ENCODE peak calls at places on chromosomes 11 and 22, in five cellular contexts. U, T, J, I and E are unnamed samples.

GRCh38 chr11:62574363-62575057 is 819 bp upstream of the EEF1G start:
- DNase-seq in U (no peak), T (no peak), J (peak; percentile 41), I (peak; percentile 54), E (peak; percentile 51)

GRCh38 chr11:57203359-57203758 is 21.6 kb downstream of the LRRC55 start:
- DNase-seq in U (no peak), T (no peak), J (peak; percentile 36), I (no peak), E (no peak)

GRCh38 chr11:76371170-76371569 is 9.8 kb downstream of the THAP12 start:
- DNase-seq in U (no peak), T (peak; percentile 66), J (no peak), I (no peak), E (peak; percentile 44)

GRCh38 chr22:43148581-43148980 is 2.8 kb upstream of the TSPO start:
- DNase-seq in U (no peak), T (no peak), J (peak; percentile 56), I (no peak), E (no peak)

GRCh38 chr11:90204832-90205646 is 17.8 kb downstream of the CHORDC1 start:
- DNase-seq in U (peak; percentile 52), T (peak; percentile 23), J (no peak), I (no peak), E (peak; percentile 81)

GRCh38 chr22:46549565-46549840 is 12.1 kb upstream of the CELSR1 start:
- DNase-seq in U (no peak), T (no peak), J (no peak), I (no peak), E (no peak)

GRCh38 chr11:11570823-11571222 is 51.0 kb downstream of the GALNT18 start:
- DNase-seq in U (no peak), T (no peak), J (no peak), I (no peak), E (no peak)

GRCh38 chr22:35329114-35329847 is 29.6 kb downstream of the TOM1 start:
- DNase-seq in U (no peak), T (no peak), J (no peak), I (no peak), E (no peak)

GRCh38 chr11:111391328-111392124 is 12.5 kb upstream of the POU2AF1 start:
- DNase-seq in U (no peak), T (no peak), J (no peak), I (no peak), E (no peak)
- H3K4me3 ChIP-seq in U (no peak overlapping the region), T (no peak overlapping the region), J (no peak overlapping the region), I (no peak overlapping the region), E (no peak overlapping the region)

GRCh38 chr11:117171007-117171647 is 7.4 kb upstream of the SIDT2 start:
- DNase-seq in U (no peak), T (no peak), J (no peak), I (no peak), E (no peak)
- H3K27ac ChIP-seq in U (peak overlapping the region; percentile 67), T (peak overlapping the region; percentile 39), J (peak overlapping the region; percentile 30), I (peak overlapping the region; percentile 4), E (no peak overlapping the region)

DNA sequence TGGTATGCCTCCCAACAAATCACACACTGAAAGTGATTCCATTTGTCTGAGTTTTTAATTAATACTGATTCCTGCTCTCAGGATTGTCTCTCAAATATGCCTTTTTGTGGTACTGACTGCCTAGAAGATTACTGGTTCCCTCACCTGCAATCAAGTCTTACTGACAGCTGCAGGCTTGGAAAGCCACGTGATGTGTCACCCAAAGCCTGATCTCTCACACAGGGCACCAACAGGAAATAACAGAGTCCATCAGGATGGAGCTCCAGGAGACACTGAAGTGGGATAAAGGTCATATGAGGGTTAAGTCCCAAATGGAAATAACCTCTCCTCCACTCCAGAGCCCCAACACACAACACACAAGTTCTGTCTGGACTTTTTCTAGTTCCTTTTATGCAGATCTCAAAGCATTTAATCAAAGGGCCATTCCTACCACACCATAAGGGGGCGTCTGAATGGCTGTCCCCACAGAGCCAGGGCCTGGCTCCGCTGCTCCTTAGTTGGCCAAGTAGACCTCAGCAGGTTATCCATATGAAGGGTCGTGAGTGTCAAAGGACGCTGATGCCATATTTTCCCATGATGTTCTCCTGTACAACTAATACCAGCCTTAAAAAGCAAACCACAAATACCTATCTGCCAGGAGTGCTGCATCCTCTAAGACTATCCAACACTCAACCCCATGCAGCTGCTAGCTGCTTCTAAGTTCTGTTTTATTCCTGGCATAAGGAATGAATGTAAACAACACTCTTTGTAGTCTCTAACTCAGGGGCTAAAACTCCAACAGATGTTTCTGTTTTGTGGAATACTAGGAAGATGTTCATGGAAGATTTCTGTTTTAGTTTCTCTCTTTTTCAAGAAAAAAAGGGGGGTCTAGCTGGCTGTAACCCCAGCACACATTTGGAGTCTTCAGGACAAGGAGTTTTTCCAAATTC is 13.0 kb downstream of the SCUBE2 start:
- DNase-seq in U (no peak), T (peak; percentile 10), J (no peak), I (peak; percentile 68), E (no peak)
- TF ChIP-seq CTCF in U (no peak), T (peak; percentile 30), J (no peak), I (peak; percentile 72), E (no peak)

GRCh38 chr11:77723024-77723423 is 85.4 kb upstream of the CLNS1A start:
- DNase-seq in U (no peak), T (no peak), J (no peak), I (no peak), E (no peak)
- H3K4me3 ChIP-seq in U (no peak overlapping the region), T (no peak overlapping the region), J (no peak overlapping the region), I (no peak overlapping the region), E (no peak overlapping the region)

GRCh38 chr22:30604723-30605122 is 2.3 kb upstream of the TCN2 start:
- DNase-seq in U (no peak), T (no peak), J (no peak), I (no peak), E (no peak)

GRCh38 chr22:30601464-30601863 is 5.5 kb upstream of the TCN2 start:
- DNase-seq in U (no peak), T (no peak), J (peak; percentile 27), I (no peak), E (no peak)

GRCh38 chr22:30598986-30599385 is 7.3 kb upstream of the PES1 start:
- DNase-seq in U (no peak), T (no peak), J (no peak), I (no peak), E (no peak)

GRCh38 chr22:30602049-30602448 is 4.9 kb upstream of the TCN2 start:
- DNase-seq in U (peak; percentile 33), T (no peak), J (no peak), I (peak; percentile 67), E (peak; percentile 62)

GRCh38 chr22:30600925-30601324 is 6.0 kb upstream of the TCN2 start:
- DNase-seq in U (no peak), T (no peak), J (no peak), I (no peak), E (no peak)
- H3K27ac ChIP-seq in U (no peak overlapping the region), T (no peak overlapping the region), J (no peak overlapping the region), I (no peak overlapping the region), E (no peak overlapping the region)